ENCODE peak calls at places on chromosomes 12 and 14, in six cellular contexts. E is fibroblast of pulmonary artery, I is GM10248, D is right lobe of liver, N is astrocyte of the spinal cord, V is glutamatergic neuron. X is an unnamed sample.

GRCh38 chr12:115574831-115575230 is 702.7 kb downstream of the MED13L start:
- DNase-seq in N (no peak), D (no peak), I (no peak), E (no peak), V (no peak), X (no peak)

GRCh38 chr12:32331133-32331532 is 68.2 kb upstream of the FGD4 start:
- DNase-seq in D (no peak), N (no peak), V (no peak), I (no peak), E (peak; percentile 45), X (no peak)

GRCh38 chr14:84575681-84576080 is 954.3 kb upstream of the FLRT2 start:
- DNase-seq in D (no peak), N (no peak), E (no peak), I (no peak), V (no peak), X (no peak)

GRCh38 chr12:52156757-52157565 is 34.9 kb downstream of the KRT80 start:
- DNase-seq in N (peak; percentile 49), E (peak; percentile 62), D (peak; percentile 80), V (peak; percentile 90), I (peak; percentile 78), X (peak; percentile 92)

GRCh38 chr14:34262511-34262910 is 199.5 kb downstream of the SPTSSA start:
- DNase-seq in D (no peak), I (no peak), E (peak; percentile 12), N (no peak), V (no peak), X (no peak)

GRCh38 chr12:76346798-76347420 is 1.3 kb downstream of the BBS10 start:
- DNase-seq in N (peak; percentile 73), I (peak; percentile 32), E (peak; percentile 82), V (no peak), D (no peak), X (no peak)

GRCh38 chr12:4910502-4911315 is 1.0 kb downstream of the KCNA1 start:
- DNase-seq in N (no peak), V (peak; percentile 43), D (no peak), E (no peak), I (peak; percentile 76), X (no peak)

GRCh38 chr14:72049462-72049861 is 117.2 kb downstream of the RGS6 start:
- DNase-seq in N (no peak), V (no peak), D (no peak), I (peak; percentile 16), E (no peak), X (no peak)

GRCh38 chr14:99055816-99056215 is 216.2 kb downstream of the BCL11B start:
- DNase-seq in E (no peak), D (peak; percentile 39), I (no peak), V (no peak), N (no peak), X (peak; percentile 52)

GRCh38 chr12:90575995-90576394 is 379.0 kb downstream of the CCER1 start:
- DNase-seq in N (no peak), V (no peak), I (no peak), D (no peak), E (no peak), X (no peak)

GRCh38 chr14:35819591-35820540 is 6.3 kb upstream of the BRMS1L start:
- DNase-seq in E (no peak), V (no peak), D (no peak), I (no peak), N (no peak), X (no peak)

GRCh38 chr12:120914794-120915193 is 10.6 kb upstream of the SPPL3 start:
- DNase-seq in D (no peak), E (no peak), V (no peak), N (no peak), I (no peak), X (peak; percentile 35)

GRCh38 chr14:33646692-33647260 is 304.1 kb downstream of the EGLN3 start:
- DNase-seq in N (peak; percentile 84), E (peak; percentile 76), I (no peak), D (no peak), V (no peak), X (no peak)

GRCh38 chr12:83461326-83461985 is 774.8 kb downstream of the TMTC2 start:
- DNase-seq in I (no peak), D (no peak), N (peak; percentile 65), E (peak; percentile 0), V (no peak), X (no peak)

GRCh38 chr14:99121027-99121875 is 150.7 kb downstream of the BCL11B start:
- DNase-seq in N (no peak), D (no peak), E (no peak), V (no peak), I (no peak), X (no peak)

GRCh38 chr12:24625103-24625502 is 323.8 kb downstream of the BCAT1 start:
- DNase-seq in I (no peak), N (no peak), V (no peak), D (no peak), E (no peak), X (no peak)

GRCh38 chr12:47785036-47785886 is 12.2 kb downstream of the SLC48A1 start:
- DNase-seq in E (no peak), N (no peak), I (no peak), V (no peak), D (peak; percentile 35), X (no peak)

GRCh38 chr12:724194-724855 is 28.1 kb upstream of the WNK1 start:
- DNase-seq in D (no peak), E (no peak), I (no peak), V (no peak), N (peak; percentile 18), X (no peak)

DNA sequence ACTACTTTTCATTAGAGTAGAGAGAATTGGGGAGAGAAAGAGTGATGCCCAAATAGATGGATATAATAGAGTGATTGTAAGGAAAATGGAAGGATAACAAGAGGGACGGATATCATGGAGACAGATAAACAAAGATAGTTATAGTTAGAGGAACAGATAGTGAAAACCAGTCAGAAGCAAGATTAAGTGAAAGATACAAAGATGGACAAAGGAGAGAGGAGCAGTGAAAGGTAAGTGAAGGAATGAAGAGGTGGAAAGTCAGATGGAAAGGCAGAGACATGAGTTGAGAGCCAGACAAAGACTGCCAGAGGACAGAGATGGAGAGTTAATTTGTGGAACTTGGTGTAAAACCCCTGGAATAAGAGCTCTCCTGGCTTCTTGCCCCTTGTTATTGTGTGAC is 59.2 kb upstream of the CISTR start:
- DNase-seq in E (no peak), I (no peak), V (no peak), D (no peak), N (no peak), X (no peak)
- TF ChIP-seq CTCF in E (no peak), I (no peak), V (no peak), D (no peak), N (no peak), X (no peak)

DNA sequence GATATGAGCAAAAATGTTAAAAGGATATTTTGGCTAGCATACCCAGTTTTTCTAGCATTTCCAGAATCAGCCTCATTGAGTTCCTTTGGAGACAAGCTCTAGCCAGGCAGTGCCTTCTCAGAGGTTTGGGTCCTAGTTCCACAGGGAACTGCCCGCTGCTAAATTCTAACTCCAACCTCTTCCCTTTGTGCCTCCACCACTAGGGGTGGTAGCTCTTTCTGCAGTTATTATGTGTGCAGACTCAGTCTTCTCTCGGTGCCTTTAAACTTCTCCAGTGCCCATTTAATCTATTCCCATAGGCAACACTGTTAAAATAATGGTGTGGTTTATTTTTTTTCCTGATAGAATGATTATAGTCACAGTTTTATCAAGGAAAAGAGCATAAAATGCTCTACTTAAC is 21.5 kb upstream of the SLC25A3 start:
- DNase-seq in E (peak; percentile 6), N (no peak), D (no peak), V (no peak), I (no peak), X (no peak)
- TF ChIP-seq CTCF in E (peak; percentile 43), N (peak; percentile 41), D (peak; percentile 36), V (no peak), I (no peak), X (peak; percentile 34)

GRCh38 chr12:127494961-127495915 is 771.7 kb upstream of the TMEM132C start:
- DNase-seq in V (no peak), D (no peak), E (no peak), I (no peak), N (no peak), X (no peak)

GRCh38 chr12:127501916-127502315 is 765.1 kb upstream of the TMEM132C start:
- DNase-seq in I (no peak), V (no peak), D (no peak), E (no peak), N (no peak), X (no peak)

GRCh38 chr12:127500513-127500912 is 766.5 kb upstream of the TMEM132C start:
- DNase-seq in I (no peak), E (no peak), V (no peak), D (no peak), N (no peak), X (no peak)

GRCh38 chr12:127496255-127496654 is 770.7 kb upstream of the TMEM132C start:
- DNase-seq in D (no peak), E (no peak), N (no peak), V (no peak), I (no peak), X (no peak)
- TF ChIP-seq CTCF in D (no peak), E (no peak), N (peak; percentile 20), V (no peak), I (no peak), X (peak; percentile 20)

DNA sequence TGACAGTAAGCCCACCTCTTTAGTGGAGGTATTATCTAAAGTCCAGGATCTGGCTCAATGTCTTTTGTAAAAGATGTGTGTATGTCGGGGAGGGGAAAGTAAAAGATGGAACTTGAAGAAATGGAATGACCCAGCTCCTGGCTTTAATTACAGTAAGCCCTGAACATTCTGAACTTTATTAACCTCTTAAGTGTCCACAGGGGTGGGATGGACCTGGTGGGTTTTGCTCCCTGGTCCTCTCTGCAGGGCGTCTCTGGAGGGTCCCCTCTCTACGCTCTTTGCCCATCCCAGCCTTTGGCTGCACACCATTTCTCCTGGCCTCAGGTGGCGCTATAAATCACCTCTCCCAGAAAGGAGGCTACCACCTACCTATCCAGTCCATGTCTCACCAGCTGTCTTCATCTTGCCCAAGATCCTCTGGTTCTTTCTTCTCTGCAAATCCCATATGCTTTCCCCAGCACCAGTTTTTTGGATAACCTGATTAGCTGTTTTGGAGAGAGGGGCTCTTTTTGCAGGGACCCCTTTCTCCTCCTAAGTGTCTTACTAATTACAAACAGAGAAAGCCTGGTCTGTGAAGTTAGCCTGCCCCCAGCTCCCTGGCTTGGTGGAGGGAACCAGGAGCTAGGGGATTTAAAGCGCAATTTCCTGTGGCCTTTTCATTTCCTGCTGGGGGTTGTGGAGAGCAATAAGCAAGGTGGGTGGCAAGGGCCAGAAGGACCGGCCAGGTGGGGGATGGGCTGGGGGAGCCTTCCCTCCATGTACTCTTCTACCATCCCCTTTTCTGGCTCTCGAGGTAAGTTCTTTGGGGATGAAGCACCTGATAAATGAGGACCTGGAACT is 3.9 kb upstream of the CISTR start:
- DNase-seq in V (no peak), D (no peak), I (no peak), N (no peak), E (no peak), X (no peak)
- TF ChIP-seq CTCF in V (peak; percentile 17), D (no peak), I (peak; percentile 33), N (no peak), E (no peak), X (peak; percentile 13)

GRCh38 chr12:79690156-79690605 is 583 bp downstream of the PAWR start:
- DNase-seq in N (no peak), V (peak; percentile 53), I (no peak), D (peak; percentile 66), E (no peak), X (peak; percentile 91)
- TF ChIP-seq CTCF in N (no peak), V (peak; percentile 14), I (no peak), D (no peak), E (no peak), X (no peak)

GRCh38 chr12:87866602-87867292 is 162.5 kb downstream of the C12orf50 start:
- DNase-seq in E (peak; percentile 17), V (no peak), I (no peak), D (no peak), N (no peak), X (no peak)
- TF ChIP-seq CTCF in E (peak; percentile 60), V (no peak), I (peak; percentile 14), D (peak; percentile 33), N (peak; percentile 54), X (peak; percentile 72)